ENCODE peak calls at places on chromosomes 7 and 10, in seven cellular contexts. V, M, U, I, J, L and W are unnamed samples.
A peak's percentile ranks its signal among the peaks of the same experiment; 100 is the strongest.

GRCh38 chr7:12322287-12322902 is 81.3 kb downstream of the VWDE start:
- DNase-seq in I (no peak), V (no peak), M (no peak), L (no peak), J (no peak), U (no peak), W (no peak)

GRCh38 chr10:4736608-4737007 is 89.4 kb upstream of the AKR1E2 start:
- DNase-seq in U (no peak), J (no peak), M (no peak), I (no peak), V (no peak), L (no peak), W (no peak)

GRCh38 chr7:140238778-140239652 is 62.2 kb upstream of the KDM7A start:
- DNase-seq in U (no peak), V (no peak), L (no peak), I (no peak), M (no peak), J (no peak), W (no peak)

GRCh38 chr7:75928600-75928939 is 13.6 kb downstream of the POR start:
- DNase-seq in U (no peak), L (no peak), J (no peak), V (no peak), M (no peak), I (peak; percentile 14), W (no peak)

GRCh38 chr7:18350678-18351077 is 144.9 kb upstream of the HDAC9 start:
- DNase-seq in M (no peak), I (no peak), U (no peak), J (peak; percentile 20), L (no peak), V (no peak), W (no peak)

GRCh38 chr10:111211756-111212155 is 134.9 kb downstream of the ADRA2A start:
- DNase-seq in L (no peak), I (no peak), V (no peak), M (no peak), J (no peak), U (no peak), W (no peak)

GRCh38 chr10:56327117-56327516 is 33.9 kb downstream of the ZWINT start:
- DNase-seq in J (no peak), V (no peak), M (no peak), I (no peak), U (no peak), L (no peak), W (no peak)

GRCh38 chr7:34759477-34760125 is 101.6 kb downstream of the NPSR1 start:
- DNase-seq in I (no peak), V (no peak), L (no peak), J (no peak), U (peak; percentile 10), M (no peak), W (no peak)

GRCh38 chr7:633381-634018 is 93.0 kb upstream of the DNAAF5 start:
- DNase-seq in J (peak; percentile 10), L (peak; percentile 59), M (no peak), I (no peak), U (no peak), V (no peak), W (no peak)

GRCh38 chr10:30437039-30437781 is 3.2 kb downstream of the MAP3K8 start:
- DNase-seq in V (no peak), M (no peak), I (peak; percentile 50), J (no peak), L (no peak), U (no peak), W (no peak)

GRCh38 chr10:21069278-21069677 is 172.2 kb upstream of the NEBL start:
- DNase-seq in L (no peak), J (no peak), V (no peak), U (no peak), M (no peak), I (no peak), W (no peak)

GRCh38 chr7:77184990-77185389 is 14.6 kb downstream of the FGL2 start:
- DNase-seq in I (no peak), L (no peak), J (no peak), V (no peak), U (no peak), M (no peak), W (no peak)

GRCh38 chr7:26794541-26794940 is 69.8 kb downstream of the SKAP2 start:
- DNase-seq in U (no peak), M (no peak), L (no peak), V (no peak), J (no peak), I (no peak), W (no peak)

GRCh38 chr10:5976689-5977470 is 463 bp downstream of the IL15RA start:
- DNase-seq in L (no peak), I (peak; percentile 70), V (no peak), J (peak; percentile 76), U (no peak), M (peak; percentile 75), W (peak; percentile 43)